ENCODE peak calls at places on chromosomes 7 and 10, in six cellular contexts. I, C, V, P, L and K are unnamed samples.

GRCh38 chr7:17696422-17696821 is 243.9 kb downstream of the SNX13 start:
- DNase-seq in I (peak), C (peak), V (peak), P (peak), L (no peak), K (peak)

GRCh38 chr10:133238066-133238804 is 580 bp downstream of the VENTX start:
- DNase-seq in I (no peak), C (no peak), V (no peak), P (no peak), L (no peak), K (no peak)

GRCh38 chr7:63925262-63925625 is 73.4 kb upstream of the ZNF722 start:
- DNase-seq in I (no peak), C (no peak), V (no peak), P (no peak), L (no peak), K (no peak)

GRCh38 chr10:107004362-107004761 is 160.1 kb downstream of the SORCS1 start:
- DNase-seq in I (no peak), C (no peak), V (no peak), P (no peak), L (no peak), K (no peak)

GRCh38 chr7:153943428-153944370 is 108.5 kb upstream of the DPP6 start:
- DNase-seq in I (no peak), C (no peak), V (no peak), P (no peak), L (no peak), K (no peak)

GRCh38 chr10:132882069-132882468 is 60.3 kb downstream of the CFAP46 start:
- DNase-seq in I (no peak), C (no peak), V (no peak), P (peak), L (no peak), K (no peak)

GRCh38 chr10:15439381-15439837 is 68.3 kb upstream of the FAM171A1 start:
- DNase-seq in I (peak), C (peak), V (peak), P (no peak), L (peak), K (no peak)

GRCh38 chr7:64946772-64947171 is 43.7 kb downstream of the ZNF273 start:
- DNase-seq in I (no peak), C (no peak), V (peak), P (no peak), L (no peak), K (no peak)

GRCh38 chr7:83347836-83348482 is 185.3 kb upstream of the PCLO start:
- DNase-seq in I (peak), C (no peak), V (peak), P (no peak), L (peak), K (no peak)

GRCh38 chr10:91672021-91672608 is 39.2 kb upstream of the PPP1R3C start:
- DNase-seq in I (no peak), C (no peak), V (peak), P (no peak), L (peak), K (no peak)

GRCh38 chr7:92841192-92841591 is 4.8 kb upstream of the CDK6 start:
- DNase-seq in I (no peak), C (no peak), V (no peak), P (no peak), L (no peak), K (no peak)

GRCh38 chr10:97928897-97929296 is 79.3 kb downstream of the GOLGA7B start:
- DNase-seq in I (no peak), C (no peak), V (no peak), P (no peak), L (peak), K (no peak)

GRCh38 chr7:15972767-15973362 is 286.4 kb upstream of the MEOX2 start:
- DNase-seq in I (no peak), C (no peak), V (peak), P (no peak), L (no peak), K (peak)

GRCh38 chr7:19958309-19958896 is 185.0 kb upstream of the TMEM196 start:
- DNase-seq in I (peak), C (no peak), V (peak), P (no peak), L (no peak), K (no peak)

GRCh38 chr10:102395677-102396197 is at the start of gene NFKB2:
- DNase-seq in I (no peak), C (no peak), V (no peak), P (no peak), L (no peak), K (no peak)

GRCh38 chr7:108836246-108836645 is 266.6 kb downstream of the DNAJB9 start:
- DNase-seq in I (no peak), C (no peak), V (peak), P (no peak), L (no peak), K (no peak)

GRCh38 chr10:104648421-104648820 is 7.3 kb downstream of the SORCS3 start:
- DNase-seq in I (no peak), C (no peak), V (no peak), P (no peak), L (no peak), K (no peak)

GRCh38 chr7:50805425-50806130 is 22.9 kb upstream of the GRB10 start:
- DNase-seq in I (no peak), C (no peak), V (no peak), P (no peak), L (no peak), K (no peak)

GRCh38 chr10:31599626-31600504 is 280.8 kb downstream of the ZEB1 start:
- DNase-seq in I (no peak), C (no peak), V (no peak), P (no peak), L (no peak), K (no peak)

DNA sequence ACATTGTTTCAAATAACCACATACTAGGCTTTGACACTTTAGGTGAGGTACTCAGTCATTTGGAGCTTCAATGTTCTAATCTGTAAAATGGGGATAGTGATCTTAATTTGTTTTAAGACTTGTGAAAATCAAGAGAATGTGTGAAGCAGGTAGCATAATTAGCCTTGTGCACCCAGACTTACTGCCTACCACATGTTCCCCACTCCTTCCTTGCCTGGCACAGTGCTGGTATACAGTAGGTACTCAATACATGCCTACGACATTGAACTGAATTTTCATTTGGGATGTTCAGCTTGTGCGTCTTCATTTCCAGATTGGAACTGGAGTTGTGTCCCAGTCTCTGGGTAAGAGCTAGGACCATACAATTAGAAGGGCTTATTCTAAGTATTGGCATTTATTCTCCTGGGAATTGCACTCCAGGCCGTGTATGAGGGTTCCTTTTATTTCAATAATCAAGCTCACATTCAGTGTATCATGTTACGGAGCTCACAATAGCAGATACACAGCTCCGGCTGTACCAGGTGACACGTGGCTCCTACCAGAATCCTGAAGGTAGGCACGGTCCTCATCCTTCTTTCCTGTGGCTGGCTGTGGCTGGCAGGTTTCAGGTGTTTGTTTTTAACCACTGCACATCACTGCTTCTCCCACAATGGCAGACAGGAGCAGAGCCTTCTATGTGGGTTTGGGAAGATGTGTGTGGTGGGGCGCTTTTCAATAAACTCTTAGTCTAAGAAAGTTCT is 109.4 kb upstream of the PDCD4 start:
- DNase-seq in I (no peak), C (no peak), V (no peak), P (no peak), L (no peak), K (no peak)
- H3K27ac ChIP-seq in I (no peak), C (peak), V (no peak), P (no peak), L (no peak), K (no peak)

GRCh38 chr7:98974906-98975816 is 96.8 kb downstream of the TRRAP start:
- DNase-seq in I (no peak), C (peak), V (no peak), P (no peak), L (peak), K (no peak)
- TF ChIP-seq CTCF in I (no peak), C (no peak), V (no peak), P (no peak), L (no peak), K (no peak)

DNA sequence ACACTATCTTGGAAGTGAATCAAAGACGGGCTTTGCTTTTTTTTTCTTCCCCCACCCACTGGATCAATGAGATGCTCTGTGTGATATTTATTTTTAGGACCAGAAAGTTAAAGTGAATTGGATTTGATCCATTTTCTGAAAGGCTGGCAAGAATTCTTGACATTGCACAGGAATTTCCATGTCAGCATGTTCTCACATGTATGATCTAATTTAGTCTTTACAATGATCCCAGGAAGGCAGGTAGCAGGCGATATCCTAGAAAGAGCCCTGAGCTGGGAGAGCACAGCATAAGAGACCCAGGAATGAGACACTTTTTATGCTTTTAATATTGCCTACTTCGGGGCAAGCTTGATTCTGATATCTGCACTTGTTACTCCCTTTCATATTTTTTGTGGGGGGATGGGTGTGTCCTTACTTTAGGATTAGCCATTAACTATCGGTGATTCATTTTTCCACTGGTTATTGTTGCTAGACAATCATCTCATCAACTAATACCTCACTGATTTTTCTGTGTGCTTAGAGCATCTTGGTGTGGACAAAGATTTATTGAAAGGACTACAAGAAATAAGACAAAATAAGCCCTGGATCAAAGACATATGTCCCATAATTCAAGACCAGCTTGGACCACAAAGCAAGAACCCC is 58.1 kb downstream of the NRP1 start:
- DNase-seq in I (peak), C (no peak), V (no peak), P (no peak), L (no peak), K (no peak)
- H3K27ac ChIP-seq in I (peak), C (peak), V (peak), P (no peak), L (no peak), K (no peak)

DNA sequence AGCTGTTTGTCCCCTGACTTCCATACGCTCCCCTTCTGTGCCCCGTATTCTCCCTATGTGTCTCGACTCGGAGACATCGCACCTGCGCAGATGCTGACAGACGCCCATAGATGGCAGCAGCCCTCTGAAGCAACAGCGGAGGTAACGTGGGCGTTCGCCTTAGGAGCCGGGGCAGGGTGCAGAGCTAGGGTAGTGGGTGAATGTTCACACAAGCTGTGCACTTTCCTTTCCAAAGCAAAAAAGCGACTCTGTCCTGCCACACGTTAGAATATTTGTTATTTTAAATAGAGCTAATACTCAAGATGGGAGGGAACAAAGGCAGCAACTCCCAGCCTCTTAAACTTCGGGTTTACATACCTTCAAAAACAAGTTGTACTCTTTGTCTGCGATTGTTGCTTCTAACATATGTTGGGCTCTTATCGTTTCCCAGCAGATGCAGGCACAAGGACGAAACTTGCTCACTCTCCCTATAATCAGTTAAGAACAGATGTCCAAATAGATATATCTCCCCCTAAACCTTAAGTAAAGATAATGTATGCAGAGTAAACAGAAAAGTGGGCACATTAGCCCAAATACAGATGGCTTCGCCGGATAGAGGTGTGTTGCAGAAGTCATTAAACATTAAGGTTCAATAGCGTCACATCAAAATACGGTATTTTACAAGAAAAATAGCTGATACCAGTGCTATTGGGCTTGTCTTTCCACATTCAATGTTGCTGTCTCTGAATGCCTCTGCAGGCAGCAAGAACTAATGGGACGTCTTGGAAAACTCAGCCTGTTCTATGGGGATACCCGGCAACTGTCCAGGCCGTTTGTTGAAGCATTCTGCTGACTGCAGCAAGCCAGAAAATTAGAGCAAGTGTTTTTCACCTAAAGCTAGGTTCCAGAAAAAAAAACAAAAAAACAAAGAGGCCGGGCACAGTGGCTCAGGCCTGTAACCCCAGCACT is 340.3 kb upstream of the PRKCQ start:
- DNase-seq in I (peak), C (peak), V (peak), P (peak), L (peak), K (peak)
- TF ChIP-seq CTCF in I (peak), C (peak), V (peak), P (peak), L (peak), K (peak)

GRCh38 chr10:69181433-69181832 is 1.4 kb downstream of the SUPV3L1 start:
- DNase-seq in I (no peak), C (no peak), V (no peak), P (no peak), L (no peak), K (no peak)
- H3K27ac ChIP-seq in I (no peak), C (no peak), V (peak), P (no peak), L (no peak), K (no peak)

GRCh38 chr10:71712572-71713134 is 6.9 kb downstream of the C10orf105 start:
- DNase-seq in I (no peak), C (no peak), V (no peak), P (no peak), L (no peak), K (no peak)

GRCh38 chr10:71714592-71714991 is 5.0 kb downstream of the C10orf105 start:
- DNase-seq in I (no peak), C (no peak), V (no peak), P (no peak), L (no peak), K (no peak)

GRCh38 chr10:71714055-71714454 is 5.5 kb downstream of the C10orf105 start:
- DNase-seq in I (no peak), C (no peak), V (no peak), P (no peak), L (no peak), K (no peak)

GRCh38 chr10:71712170-71712569 is 7.4 kb downstream of the C10orf105 start:
- DNase-seq in I (no peak), C (no peak), V (no peak), P (no peak), L (no peak), K (no peak)

GRCh38 chr10:71713135-71714040 is 6.2 kb downstream of the C10orf105 start:
- DNase-seq in I (no peak), C (peak), V (peak), P (peak), L (no peak), K (peak)
- TF ChIP-seq CTCF in I (no peak), C (no peak), V (peak), P (peak), L (peak), K (peak)

DNA sequence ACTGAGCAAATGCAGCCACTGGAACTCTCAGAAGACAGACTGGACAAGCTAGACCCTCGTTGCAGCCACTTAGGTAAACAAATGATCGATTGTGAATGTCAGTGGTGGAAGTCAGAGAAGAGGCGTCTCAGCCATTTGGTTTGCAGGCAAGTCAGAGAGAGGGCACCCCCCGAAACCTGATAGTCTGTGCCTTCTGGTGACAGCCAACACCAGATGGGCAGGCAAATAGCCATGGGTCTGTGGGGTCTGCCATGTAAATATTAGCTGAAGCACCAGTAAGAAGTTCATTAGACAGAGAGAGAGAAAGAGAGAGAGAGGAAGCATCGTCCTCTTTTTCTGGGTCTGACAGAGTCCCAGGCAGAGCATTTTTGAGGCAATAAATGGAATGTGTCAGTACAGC is 5.4 kb downstream of the PPP1R17 start:
- DNase-seq in I (no peak), C (no peak), V (no peak), P (no peak), L (no peak), K (no peak)
- H3K27ac ChIP-seq in I (no peak), C (no peak), V (no peak), P (no peak), L (no peak), K (no peak)

DNA sequence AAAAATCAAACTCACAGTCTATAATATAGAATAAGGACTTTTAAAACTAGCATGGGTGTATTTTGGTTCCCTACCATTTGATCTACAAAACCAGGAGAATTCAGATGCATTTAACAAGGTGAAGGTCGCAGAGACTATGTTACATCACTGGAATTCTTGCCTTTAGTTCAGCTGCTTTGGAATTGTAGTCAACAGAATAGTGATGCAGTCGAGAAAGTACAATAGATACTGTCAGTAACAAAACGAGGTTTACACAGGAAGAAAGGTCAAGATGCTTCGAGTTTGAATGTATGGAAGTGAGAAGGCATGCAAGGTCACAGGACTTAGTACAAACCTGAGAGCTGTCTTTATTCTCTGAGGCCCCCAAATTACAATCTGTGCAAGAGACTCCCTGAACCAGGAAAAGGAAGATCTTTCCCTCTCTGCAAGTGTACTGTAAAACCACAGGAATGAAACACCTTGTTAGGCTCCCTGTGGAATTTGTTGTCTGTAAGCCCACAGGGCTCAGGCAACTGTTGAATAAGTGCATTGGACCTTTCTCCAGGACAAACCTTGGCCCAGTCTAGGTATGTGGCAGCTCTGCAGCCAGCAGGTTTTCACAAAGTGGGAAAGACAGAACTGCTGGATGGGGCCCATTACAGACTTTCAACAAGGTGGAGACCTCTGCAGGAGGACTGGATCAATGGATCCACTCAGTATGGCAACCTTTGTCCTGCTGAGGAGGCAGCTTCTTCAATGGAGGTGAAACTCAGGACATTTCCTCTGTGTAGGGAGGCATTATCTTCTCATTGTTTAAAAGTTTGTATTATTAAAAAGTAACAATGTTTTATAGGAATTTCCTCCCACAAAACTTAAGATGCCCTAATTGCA is 101.1 kb upstream of the GSDME start:
- DNase-seq in I (no peak), C (no peak), V (no peak), P (no peak), L (no peak), K (no peak)
- TF ChIP-seq CTCF in I (no peak), C (no peak), V (no peak), P (no peak), L (no peak), K (no peak)